ENCODE peak calls at places on chromosome 1, in seven cellular contexts. One of them, this sample, is unnamed.

GRCh38 chr1:243882276-243882675 is 32.2 kb upstream of the AKT3 start:
- DNase-seq in activated naive CD4-positive, alpha-beta T cell: no peak
- DNase-seq in stimulated activated CD8-positive, alpha-beta memory T cell treated with anti-CD3 and anti-CD28 coated beads, Interleukin-15, amount 100 ng/mL, for 48 hours: no peak
- DNase-seq in dermis blood vessel endothelial cell: peak
- DNase-seq in H9: no peak
- DNase-seq in AG20443: peak
- DNase-seq in GM13977: no peak
- DNase-seq in this sample: no peak

GRCh38 chr1:67429011-67429527 is 1.1 kb downstream of the SERBP1 start:
- DNase-seq in dermis blood vessel endothelial cell: peak
- DNase-seq in GM13977: peak
- DNase-seq in AG20443: peak
- DNase-seq in stimulated activated CD8-positive, alpha-beta memory T cell treated with anti-CD3 and anti-CD28 coated beads, Interleukin-15, amount 100 ng/mL, for 48 hours: no peak
- DNase-seq in H9: no peak
- DNase-seq in activated naive CD4-positive, alpha-beta T cell: peak
- DNase-seq in this sample: peak

GRCh38 chr1:230173176-230173575 is 106.1 kb downstream of the GALNT2 start:
- DNase-seq in stimulated activated CD8-positive, alpha-beta memory T cell treated with anti-CD3 and anti-CD28 coated beads, Interleukin-15, amount 100 ng/mL, for 48 hours: no peak
- DNase-seq in GM13977: no peak
- DNase-seq in AG20443: no peak
- DNase-seq in activated naive CD4-positive, alpha-beta T cell: no peak
- DNase-seq in H9: peak
- DNase-seq in dermis blood vessel endothelial cell: no peak
- DNase-seq in this sample: no peak

GRCh38 chr1:151975311-151976014 is 18.2 kb downstream of the S100A10 start:
- DNase-seq in dermis blood vessel endothelial cell: no peak
- DNase-seq in AG20443: no peak
- DNase-seq in GM13977: no peak
- DNase-seq in H9: no peak
- DNase-seq in activated naive CD4-positive, alpha-beta T cell: no peak
- DNase-seq in stimulated activated CD8-positive, alpha-beta memory T cell treated with anti-CD3 and anti-CD28 coated beads, Interleukin-15, amount 100 ng/mL, for 48 hours: no peak
- DNase-seq in this sample: no peak

GRCh38 chr1:104073463-104073902 is 323.8 kb downstream of the AMY1C start:
- DNase-seq in activated naive CD4-positive, alpha-beta T cell: no peak
- DNase-seq in dermis blood vessel endothelial cell: no peak
- DNase-seq in H9: peak
- DNase-seq in stimulated activated CD8-positive, alpha-beta memory T cell treated with anti-CD3 and anti-CD28 coated beads, Interleukin-15, amount 100 ng/mL, for 48 hours: no peak
- DNase-seq in AG20443: no peak
- DNase-seq in GM13977: no peak
- DNase-seq in this sample: no peak

GRCh38 chr1:32413507-32414185 is 19.4 kb upstream of the BSDC1 start:
- DNase-seq in AG20443: peak
- DNase-seq in dermis blood vessel endothelial cell: peak
- DNase-seq in GM13977: peak
- DNase-seq in activated naive CD4-positive, alpha-beta T cell: peak
- DNase-seq in H9: peak
- DNase-seq in stimulated activated CD8-positive, alpha-beta memory T cell treated with anti-CD3 and anti-CD28 coated beads, Interleukin-15, amount 100 ng/mL, for 48 hours: peak
- DNase-seq in this sample: peak

GRCh38 chr1:116167625-116168276 is 56.6 kb downstream of the MAB21L3 start:
- DNase-seq in GM13977: no peak
- DNase-seq in stimulated activated CD8-positive, alpha-beta memory T cell treated with anti-CD3 and anti-CD28 coated beads, Interleukin-15, amount 100 ng/mL, for 48 hours: no peak
- DNase-seq in AG20443: peak
- DNase-seq in activated naive CD4-positive, alpha-beta T cell: no peak
- DNase-seq in dermis blood vessel endothelial cell: peak
- DNase-seq in H9: peak
- DNase-seq in this sample: no peak

GRCh38 chr1:232039303-232039702 is 412.7 kb downstream of the DISC1 start:
- DNase-seq in stimulated activated CD8-positive, alpha-beta memory T cell treated with anti-CD3 and anti-CD28 coated beads, Interleukin-15, amount 100 ng/mL, for 48 hours: no peak
- DNase-seq in GM13977: no peak
- DNase-seq in dermis blood vessel endothelial cell: no peak
- DNase-seq in H9: no peak
- DNase-seq in activated naive CD4-positive, alpha-beta T cell: no peak
- DNase-seq in AG20443: no peak
- DNase-seq in this sample: no peak

GRCh38 chr1:41773144-41773571 is 145.6 kb downstream of the HIVEP3 start:
- DNase-seq in AG20443: peak
- DNase-seq in stimulated activated CD8-positive, alpha-beta memory T cell treated with anti-CD3 and anti-CD28 coated beads, Interleukin-15, amount 100 ng/mL, for 48 hours: no peak
- DNase-seq in dermis blood vessel endothelial cell: no peak
- DNase-seq in H9: no peak
- DNase-seq in activated naive CD4-positive, alpha-beta T cell: no peak
- DNase-seq in GM13977: no peak
- DNase-seq in this sample: peak

GRCh38 chr1:215146252-215146975 is 63.9 kb downstream of the KCNK2 start:
- DNase-seq in GM13977: peak
- DNase-seq in stimulated activated CD8-positive, alpha-beta memory T cell treated with anti-CD3 and anti-CD28 coated beads, Interleukin-15, amount 100 ng/mL, for 48 hours: no peak
- DNase-seq in dermis blood vessel endothelial cell: peak
- DNase-seq in activated naive CD4-positive, alpha-beta T cell: no peak
- DNase-seq in H9: no peak
- DNase-seq in AG20443: peak
- DNase-seq in this sample: no peak

GRCh38 chr1:64315402-64315801 is 112.0 kb downstream of the UBE2U start:
- DNase-seq in AG20443: no peak
- DNase-seq in GM13977: no peak
- DNase-seq in stimulated activated CD8-positive, alpha-beta memory T cell treated with anti-CD3 and anti-CD28 coated beads, Interleukin-15, amount 100 ng/mL, for 48 hours: no peak
- DNase-seq in H9: no peak
- DNase-seq in activated naive CD4-positive, alpha-beta T cell: no peak
- DNase-seq in dermis blood vessel endothelial cell: no peak
- DNase-seq in this sample: no peak

GRCh38 chr1:162384116-162384515 is 2.6 kb downstream of the C1orf226 start:
- DNase-seq in GM13977: no peak
- DNase-seq in dermis blood vessel endothelial cell: no peak
- DNase-seq in stimulated activated CD8-positive, alpha-beta memory T cell treated with anti-CD3 and anti-CD28 coated beads, Interleukin-15, amount 100 ng/mL, for 48 hours: no peak
- DNase-seq in AG20443: no peak
- DNase-seq in H9: no peak
- DNase-seq in activated naive CD4-positive, alpha-beta T cell: no peak
- DNase-seq in this sample: no peak

GRCh38 chr1:218568962-218569530 is 223.9 kb downstream of the TGFB2 start:
- DNase-seq in GM13977: no peak
- DNase-seq in activated naive CD4-positive, alpha-beta T cell: no peak
- DNase-seq in stimulated activated CD8-positive, alpha-beta memory T cell treated with anti-CD3 and anti-CD28 coated beads, Interleukin-15, amount 100 ng/mL, for 48 hours: no peak
- DNase-seq in dermis blood vessel endothelial cell: no peak
- DNase-seq in AG20443: peak
- DNase-seq in H9: no peak
- DNase-seq in this sample: no peak

GRCh38 chr1:54207287-54207686 is 7.3 kb downstream of the MRPL37 start:
- DNase-seq in stimulated activated CD8-positive, alpha-beta memory T cell treated with anti-CD3 and anti-CD28 coated beads, Interleukin-15, amount 100 ng/mL, for 48 hours: no peak
- DNase-seq in H9: no peak
- DNase-seq in AG20443: no peak
- DNase-seq in dermis blood vessel endothelial cell: peak
- DNase-seq in GM13977: no peak
- DNase-seq in activated naive CD4-positive, alpha-beta T cell: no peak
- DNase-seq in this sample: no peak

GRCh38 chr1:41483960-41484844 is at the start of gene EDN2:
- DNase-seq in activated naive CD4-positive, alpha-beta T cell: no peak
- DNase-seq in AG20443: no peak
- DNase-seq in H9: peak
- DNase-seq in GM13977: peak
- DNase-seq in dermis blood vessel endothelial cell: no peak
- DNase-seq in stimulated activated CD8-positive, alpha-beta memory T cell treated with anti-CD3 and anti-CD28 coated beads, Interleukin-15, amount 100 ng/mL, for 48 hours: no peak
- DNase-seq in this sample: no peak

GRCh38 chr1:186828612-186829542 is at the start of gene PLA2G4A:
- DNase-seq in AG20443: peak
- DNase-seq in stimulated activated CD8-positive, alpha-beta memory T cell treated with anti-CD3 and anti-CD28 coated beads, Interleukin-15, amount 100 ng/mL, for 48 hours: no peak
- DNase-seq in H9: peak
- DNase-seq in activated naive CD4-positive, alpha-beta T cell: no peak
- DNase-seq in GM13977: peak
- DNase-seq in dermis blood vessel endothelial cell: peak
- DNase-seq in this sample: peak

GRCh38 chr1:32696041-32696440 is 6.5 kb downstream of the SYNC start:
- DNase-seq in dermis blood vessel endothelial cell: no peak
- DNase-seq in activated naive CD4-positive, alpha-beta T cell: no peak
- DNase-seq in AG20443: no peak
- DNase-seq in stimulated activated CD8-positive, alpha-beta memory T cell treated with anti-CD3 and anti-CD28 coated beads, Interleukin-15, amount 100 ng/mL, for 48 hours: no peak
- DNase-seq in GM13977: no peak
- DNase-seq in H9: no peak
- DNase-seq in this sample: no peak

GRCh38 chr1:219038398-219038797 is 135.3 kb upstream of the LYPLAL1 start:
- DNase-seq in H9: no peak
- DNase-seq in activated naive CD4-positive, alpha-beta T cell: no peak
- DNase-seq in stimulated activated CD8-positive, alpha-beta memory T cell treated with anti-CD3 and anti-CD28 coated beads, Interleukin-15, amount 100 ng/mL, for 48 hours: no peak
- DNase-seq in GM13977: no peak
- DNase-seq in AG20443: no peak
- DNase-seq in dermis blood vessel endothelial cell: no peak
- DNase-seq in this sample: no peak

GRCh38 chr1:152747831-152748230 is 10.0 kb upstream of the KPRP start:
- DNase-seq in activated naive CD4-positive, alpha-beta T cell: no peak
- DNase-seq in GM13977: no peak
- DNase-seq in AG20443: no peak
- DNase-seq in H9: no peak
- DNase-seq in stimulated activated CD8-positive, alpha-beta memory T cell treated with anti-CD3 and anti-CD28 coated beads, Interleukin-15, amount 100 ng/mL, for 48 hours: no peak
- DNase-seq in dermis blood vessel endothelial cell: no peak
- DNase-seq in this sample: no peak

GRCh38 chr1:66166746-66167145 is 367.2 kb upstream of the SGIP1 start:
- DNase-seq in dermis blood vessel endothelial cell: no peak
- DNase-seq in AG20443: no peak
- DNase-seq in GM13977: no peak
- DNase-seq in activated naive CD4-positive, alpha-beta T cell: no peak
- DNase-seq in H9: no peak
- DNase-seq in stimulated activated CD8-positive, alpha-beta memory T cell treated with anti-CD3 and anti-CD28 coated beads, Interleukin-15, amount 100 ng/mL, for 48 hours: no peak
- DNase-seq in this sample: no peak

GRCh38 chr1:232923739-232924386 is 26.5 kb upstream of the NTPCR start:
- DNase-seq in dermis blood vessel endothelial cell: no peak
- DNase-seq in activated naive CD4-positive, alpha-beta T cell: peak
- DNase-seq in AG20443: peak
- DNase-seq in stimulated activated CD8-positive, alpha-beta memory T cell treated with anti-CD3 and anti-CD28 coated beads, Interleukin-15, amount 100 ng/mL, for 48 hours: peak
- DNase-seq in H9: no peak
- DNase-seq in GM13977: no peak
- DNase-seq in this sample: no peak

GRCh38 chr1:52553372-52554266 is 727 bp upstream of the TUT4 start:
- DNase-seq in activated naive CD4-positive, alpha-beta T cell: peak
- DNase-seq in GM13977: peak
- DNase-seq in H9: peak
- DNase-seq in dermis blood vessel endothelial cell: peak
- DNase-seq in AG20443: peak
- DNase-seq in stimulated activated CD8-positive, alpha-beta memory T cell treated with anti-CD3 and anti-CD28 coated beads, Interleukin-15, amount 100 ng/mL, for 48 hours: peak
- DNase-seq in this sample: peak

GRCh38 chr1:114340906-114341698 is 169.9 kb downstream of the TRIM33 start:
- DNase-seq in stimulated activated CD8-positive, alpha-beta memory T cell treated with anti-CD3 and anti-CD28 coated beads, Interleukin-15, amount 100 ng/mL, for 48 hours: no peak
- DNase-seq in GM13977: no peak
- DNase-seq in activated naive CD4-positive, alpha-beta T cell: no peak
- DNase-seq in AG20443: no peak
- DNase-seq in H9: no peak
- DNase-seq in dermis blood vessel endothelial cell: no peak
- DNase-seq in this sample: no peak

GRCh38 chr1:167819849-167820683 is 93.9 kb downstream of the ADCY10 start:
- DNase-seq in GM13977: peak
- DNase-seq in dermis blood vessel endothelial cell: peak
- DNase-seq in stimulated activated CD8-positive, alpha-beta memory T cell treated with anti-CD3 and anti-CD28 coated beads, Interleukin-15, amount 100 ng/mL, for 48 hours: peak
- DNase-seq in AG20443: peak
- DNase-seq in activated naive CD4-positive, alpha-beta T cell: no peak
- DNase-seq in H9: peak
- DNase-seq in this sample: peak

GRCh38 chr1:30950053-30950452 is 41.5 kb upstream of the SDC3 start:
- DNase-seq in dermis blood vessel endothelial cell: no peak
- DNase-seq in H9: no peak
- DNase-seq in stimulated activated CD8-positive, alpha-beta memory T cell treated with anti-CD3 and anti-CD28 coated beads, Interleukin-15, amount 100 ng/mL, for 48 hours: no peak
- DNase-seq in GM13977: no peak
- DNase-seq in AG20443: no peak
- DNase-seq in activated naive CD4-positive, alpha-beta T cell: no peak
- DNase-seq in this sample: no peak

GRCh38 chr1:172144445-172145060 is 275.9 kb upstream of the C1orf105 start:
- DNase-seq in dermis blood vessel endothelial cell: peak
- DNase-seq in stimulated activated CD8-positive, alpha-beta memory T cell treated with anti-CD3 and anti-CD28 coated beads, Interleukin-15, amount 100 ng/mL, for 48 hours: no peak
- DNase-seq in H9: no peak
- DNase-seq in GM13977: no peak
- DNase-seq in AG20443: peak
- DNase-seq in activated naive CD4-positive, alpha-beta T cell: no peak
- DNase-seq in this sample: no peak

GRCh38 chr1:81208441-81208840 is 592.3 kb upstream of the ADGRL2 start:
- DNase-seq in activated naive CD4-positive, alpha-beta T cell: no peak
- DNase-seq in dermis blood vessel endothelial cell: no peak
- DNase-seq in AG20443: no peak
- DNase-seq in H9: no peak
- DNase-seq in GM13977: no peak
- DNase-seq in stimulated activated CD8-positive, alpha-beta memory T cell treated with anti-CD3 and anti-CD28 coated beads, Interleukin-15, amount 100 ng/mL, for 48 hours: no peak
- DNase-seq in this sample: no peak

GRCh38 chr1:60995093-60995492 is 87.3 kb upstream of the NFIA start:
- DNase-seq in AG20443: no peak
- DNase-seq in activated naive CD4-positive, alpha-beta T cell: no peak
- DNase-seq in H9: no peak
- DNase-seq in GM13977: no peak
- DNase-seq in dermis blood vessel endothelial cell: no peak
- DNase-seq in stimulated activated CD8-positive, alpha-beta memory T cell treated with anti-CD3 and anti-CD28 coated beads, Interleukin-15, amount 100 ng/mL, for 48 hours: no peak
- DNase-seq in this sample: no peak

GRCh38 chr1:167774710-167775109 is 52.9 kb downstream of the MPZL1 start:
- DNase-seq in stimulated activated CD8-positive, alpha-beta memory T cell treated with anti-CD3 and anti-CD28 coated beads, Interleukin-15, amount 100 ng/mL, for 48 hours: no peak
- DNase-seq in activated naive CD4-positive, alpha-beta T cell: no peak
- DNase-seq in AG20443: no peak
- DNase-seq in GM13977: no peak
- DNase-seq in H9: no peak
- DNase-seq in dermis blood vessel endothelial cell: peak
- DNase-seq in this sample: no peak

GRCh38 chr1:3312894-3313578 is 141.4 kb upstream of the ARHGEF16 start:
- DNase-seq in AG20443: peak
- DNase-seq in H9: peak
- DNase-seq in GM13977: no peak
- DNase-seq in stimulated activated CD8-positive, alpha-beta memory T cell treated with anti-CD3 and anti-CD28 coated beads, Interleukin-15, amount 100 ng/mL, for 48 hours: peak
- DNase-seq in activated naive CD4-positive, alpha-beta T cell: no peak
- DNase-seq in dermis blood vessel endothelial cell: peak
- DNase-seq in this sample: peak

This sample was measured in globus pallidus.